ENCODE peak calls at places on chromosome 12, in eight cellular contexts. M is NCI-H1105; O is central memory CD4-positive, alpha-beta T cell; B is stimulated activated CD4-positive, alpha-beta T cell treated with anti-CD3 and anti-CD28 coated beads, Interleukin-12 subunit alpha, Interleukin-12 subunit beta, amount 100 ng/mL, for 4 hours; F is effector memory CD8-positive, alpha-beta T cell; P is non-pigmented ciliary epithelial cell; R is NAMALWA; L is lower lobe of right lung. J is an unnamed sample.

GRCh38 chr12:66036317-66036716 is 94.2 kb downstream of the LLPH start:
- DNase-seq in M (no peak), O (no peak), B (no peak), F (no peak), P (peak; percentile 93), R (no peak), L (no peak), J (no peak)

GRCh38 chr12:56324196-56324595 is 8.4 kb upstream of the CNPY2 start:
- DNase-seq in M (no peak), O (no peak), B (no peak), F (no peak), P (no peak), R (no peak), L (no peak), J (no peak)

GRCh38 chr12:120257041-120257821 is 8.3 kb downstream of the PXN start:
- DNase-seq in M (no peak), O (no peak), B (no peak), F (no peak), P (peak; percentile 83), R (no peak), L (no peak), J (no peak)

GRCh38 chr12:63163542-63163941 is 12.5 kb upstream of the AVPR1A start:
- DNase-seq in M (no peak), O (no peak), B (no peak), F (no peak), P (peak; percentile 8), R (no peak), L (no peak), J (no peak)

GRCh38 chr12:47813491-47814196 is 6.1 kb downstream of the HDAC7 start:
- DNase-seq in M (no peak), O (no peak), B (no peak), F (no peak), P (no peak), R (peak; percentile 72), L (no peak), J (no peak)

GRCh38 chr12:46669720-46670119 is 156.1 kb downstream of the SLC38A4 start:
- DNase-seq in M (no peak), O (no peak), B (no peak), F (no peak), P (no peak), R (no peak), L (no peak), J (no peak)

GRCh38 chr12:51025182-51025747 is 919 bp downstream of the SLC11A2 start:
- DNase-seq in M (no peak), O (peak; percentile 16), B (no peak), F (no peak), P (no peak), R (peak; percentile 30), L (no peak), J (no peak)

GRCh38 chr12:58346032-58346632 is 404.8 kb downstream of the ATP23 start:
- DNase-seq in M (no peak), O (peak; percentile 6), B (no peak), F (no peak), P (no peak), R (peak; percentile 58), L (no peak), J (no peak)

GRCh38 chr12:71441350-71441748 is 1.8 kb downstream of the LGR5 start:
- DNase-seq in M (no peak), O (no peak), B (no peak), F (no peak), P (no peak), R (no peak), L (no peak), J (no peak)

GRCh38 chr12:599756-600155 is 63.5 kb downstream of the NINJ2 start:
- DNase-seq in M (no peak), O (no peak), B (no peak), F (no peak), P (no peak), R (no peak), L (no peak), J (no peak)

GRCh38 chr12:22473212-22473611 is 71.1 kb downstream of the C2CD5 start:
- DNase-seq in M (no peak), O (no peak), B (no peak), F (no peak), P (no peak), R (no peak), L (no peak), J (no peak)

GRCh38 chr12:24125280-24125679 is 175.8 kb upstream of the SOX5 start:
- DNase-seq in M (no peak), O (no peak), B (no peak), F (no peak), P (no peak), R (no peak), L (no peak), J (no peak)

GRCh38 chr12:127411981-127412380 is 855.0 kb upstream of the TMEM132C start:
- DNase-seq in M (no peak), O (no peak), B (no peak), F (no peak), P (no peak), R (no peak), L (no peak), J (no peak)

GRCh38 chr12:48973531-48973930 is 2.0 kb upstream of the WNT10B start:
- DNase-seq in M (no peak), O (no peak), B (no peak), F (no peak), P (no peak), R (no peak), L (peak; percentile 59), J (no peak)

GRCh38 chr12:93447555-93448265 is 6.0 kb upstream of the UBE2N start:
- DNase-seq in M (no peak), O (peak; percentile 29), B (no peak), F (no peak), P (no peak), R (no peak), L (no peak), J (no peak)

GRCh38 chr12:132600048-132601032 is 10.0 kb downstream of the LRCOL1 start:
- DNase-seq in M (no peak), O (peak; percentile 22), B (peak; percentile 24), F (no peak), P (no peak), R (no peak), L (peak; percentile 78), J (peak; percentile 4)

GRCh38 chr12:132243596-132244289 is 85.6 kb downstream of the GALNT9 start:
- DNase-seq in M (no peak), O (no peak), B (no peak), F (no peak), P (no peak), R (no peak), L (peak; percentile 41), J (no peak)

GRCh38 chr12:78088391-78088832 is 257.7 kb downstream of the NAV3 start:
- DNase-seq in M (no peak), O (no peak), B (no peak), F (no peak), P (no peak), R (peak; percentile 13), L (no peak), J (no peak)

GRCh38 chr12:69101505-69101904 is 137.9 kb upstream of the CPSF6 start:
- DNase-seq in M (no peak), O (no peak), B (no peak), F (no peak), P (no peak), R (no peak), L (no peak), J (no peak)

GRCh38 chr12:101459642-101460346 is 15.3 kb upstream of the SPIC start:
- DNase-seq in M (no peak), O (no peak), B (no peak), F (no peak), P (peak; percentile 28), R (no peak), L (no peak), J (no peak)

GRCh38 chr12:28742791-28743190 is 406.3 kb upstream of the FAR2 start:
- DNase-seq in M (no peak), O (no peak), B (no peak), F (no peak), P (peak; percentile 9), R (no peak), L (no peak), J (no peak)

GRCh38 chr12:105534068-105534467 is 203.6 kb downstream of the C12orf75 start:
- DNase-seq in M (no peak), O (no peak), B (no peak), F (no peak), P (no peak), R (no peak), L (no peak), J (no peak)

GRCh38 chr12:4440187-4440941 is 5.3 kb downstream of the FGF6 start:
- DNase-seq in M (no peak), O (no peak), B (no peak), F (no peak), P (no peak), R (no peak), L (no peak), J (no peak)

GRCh38 chr12:94684416-94684815 is 34.1 kb upstream of the TMCC3 start:
- DNase-seq in M (no peak), O (no peak), B (no peak), F (no peak), P (no peak), R (no peak), L (no peak), J (no peak)